ENCODE peak calls at places on chromosomes 6 and 20, in four cellular contexts. N is HepG2, W is tibial nerve, L is K562. E is an unnamed sample.

GRCh38 chr6:170187669-170188566 is 103.0 kb downstream of the DLL1 start:
- DNase-seq in N (no peak), W (peak; percentile 2), L (no peak), E (no peak)

GRCh38 chr20:51966296-51966971 is 164.1 kb upstream of the SALL4 start:
- DNase-seq in N (peak; percentile 84), W (peak; percentile 67), L (peak; percentile 53), E (peak; percentile 41)

GRCh38 chr6:2354138-2354491 is 108.7 kb upstream of the GMDS start:
- DNase-seq in N (no peak), W (no peak), L (no peak), E (no peak)

GRCh38 chr6:89297695-89298351 is 17.3 kb downstream of the GABRR2 start:
- DNase-seq in N (peak; percentile 47), W (peak; percentile 37), L (peak; percentile 62), E (peak; percentile 52)

GRCh38 chr6:34730006-34730405 is 27.3 kb upstream of the SNRPC start:
- DNase-seq in N (no peak), W (no peak), L (no peak), E (no peak)

GRCh38 chr6:3455121-3455489 is 1.7 kb downstream of the SLC22A23 start:
- DNase-seq in N (peak; percentile 45), W (no peak), L (peak; percentile 62), E (peak; percentile 55)

GRCh38 chr20:51749674-51750036 is 18.5 kb downstream of the ATP9A start:
- DNase-seq in N (no peak), W (no peak), L (no peak), E (no peak)

GRCh38 chr6:1554881-1555569 is 54.7 kb upstream of the FOXC1 start:
- DNase-seq in N (no peak), W (peak; percentile 75), L (no peak), E (peak; percentile 71)

GRCh38 chr20:11813106-11813890 is 104.4 kb upstream of the BTBD3 start:
- DNase-seq in N (no peak), W (no peak), L (no peak), E (no peak)

GRCh38 chr6:112717401-112717800 is 370.3 kb downstream of the RFPL4B start:
- DNase-seq in N (no peak), W (no peak), L (no peak), E (no peak)

GRCh38 chr6:1871936-1872335 is 262.2 kb downstream of the FOXC1 start:
- DNase-seq in N (no peak), W (no peak), L (no peak), E (no peak)

GRCh38 chr6:158848441-158848840 is 29.3 kb upstream of the EZR start:
- DNase-seq in N (no peak), W (no peak), L (no peak), E (no peak)

GRCh38 chr20:50695144-50695872 is 4.0 kb upstream of the RIPOR3 start:
- DNase-seq in N (no peak), W (peak; percentile 24), L (no peak), E (no peak)

GRCh38 chr6:105992315-105992961 is 93.7 kb upstream of the PRDM1 start:
- DNase-seq in N (peak; percentile 39), W (peak; percentile 73), L (peak; percentile 87), E (peak; percentile 92)

GRCh38 chr6:89350281-89351037 is 2.1 kb downstream of the UBE2J1 start:
- DNase-seq in N (no peak), W (no peak), L (no peak), E (no peak)

GRCh38 chr6:12289655-12290489 is at the start of gene EDN1:
- DNase-seq in N (peak; percentile 57), W (peak; percentile 60), L (peak; percentile 47), E (peak; percentile 85)

GRCh38 chr6:90184334-90185298 is 112.0 kb downstream of the BACH2 start:
- DNase-seq in N (no peak), W (no peak), L (peak; percentile 79), E (no peak)

GRCh38 chr6:158370805-158371204 is 58.5 kb downstream of the TULP4 start:
- DNase-seq in N (no peak), W (no peak), L (no peak), E (no peak)

GRCh38 chr20:42906120-42906519 is 283.6 kb downstream of the PTPRT start:
- DNase-seq in N (no peak), W (no peak), L (no peak), E (no peak)

GRCh38 chr20:24838551-24839530 is 110.2 kb upstream of the CST7 start:
- DNase-seq in N (no peak), W (no peak), L (no peak), E (no peak)

GRCh38 chr6:15870354-15871043 is 207.7 kb upstream of the DTNBP1 start:
- DNase-seq in N (no peak), W (peak; percentile 40), L (no peak), E (no peak)

GRCh38 chr6:73203098-73203497 is 22.2 kb downstream of the KHDC1L start:
- DNase-seq in N (no peak), W (no peak), L (no peak), E (no peak)

GRCh38 chr6:85392379-85392778 is 57.5 kb upstream of the NT5E start:
- DNase-seq in N (no peak), W (no peak), L (no peak), E (no peak)

GRCh38 chr6:85395746-85396145 is 54.1 kb upstream of the NT5E start:
- DNase-seq in N (no peak), W (no peak), L (no peak), E (no peak)

GRCh38 chr6:85396159-85396808 is 53.6 kb upstream of the NT5E start:
- DNase-seq in N (peak; percentile 56), W (no peak), L (no peak), E (no peak)

GRCh38 chr6:85390775-85391174 is 59.1 kb upstream of the NT5E start:
- DNase-seq in N (no peak), W (no peak), L (no peak), E (no peak)

GRCh38 chr6:85394853-85395538 is 54.9 kb upstream of the NT5E start:
- DNase-seq in N (no peak), W (no peak), L (no peak), E (no peak)
- TF ChIP-seq EP300 in N (no peak), W (no peak), L (no peak), E (no peak)

GRCh38 chr20:19975901-19976300 is 41.3 kb upstream of the NAA20 start:
- DNase-seq in N (no peak), W (no peak), L (no peak), E (no peak)

GRCh38 chr20:19975436-19975799 is 41.7 kb upstream of the NAA20 start:
- DNase-seq in N (no peak), W (no peak), L (no peak), E (no peak)

GRCh38 chr20:19976595-19977372 is 40.4 kb upstream of the NAA20 start:
- DNase-seq in N (peak; percentile 90), W (peak; percentile 46), L (no peak), E (no peak)

GRCh38 chr20:19973920-19974620 is 43.1 kb upstream of the NAA20 start:
- DNase-seq in N (no peak), W (peak; percentile 82), L (no peak), E (peak; percentile 50)

DNA sequence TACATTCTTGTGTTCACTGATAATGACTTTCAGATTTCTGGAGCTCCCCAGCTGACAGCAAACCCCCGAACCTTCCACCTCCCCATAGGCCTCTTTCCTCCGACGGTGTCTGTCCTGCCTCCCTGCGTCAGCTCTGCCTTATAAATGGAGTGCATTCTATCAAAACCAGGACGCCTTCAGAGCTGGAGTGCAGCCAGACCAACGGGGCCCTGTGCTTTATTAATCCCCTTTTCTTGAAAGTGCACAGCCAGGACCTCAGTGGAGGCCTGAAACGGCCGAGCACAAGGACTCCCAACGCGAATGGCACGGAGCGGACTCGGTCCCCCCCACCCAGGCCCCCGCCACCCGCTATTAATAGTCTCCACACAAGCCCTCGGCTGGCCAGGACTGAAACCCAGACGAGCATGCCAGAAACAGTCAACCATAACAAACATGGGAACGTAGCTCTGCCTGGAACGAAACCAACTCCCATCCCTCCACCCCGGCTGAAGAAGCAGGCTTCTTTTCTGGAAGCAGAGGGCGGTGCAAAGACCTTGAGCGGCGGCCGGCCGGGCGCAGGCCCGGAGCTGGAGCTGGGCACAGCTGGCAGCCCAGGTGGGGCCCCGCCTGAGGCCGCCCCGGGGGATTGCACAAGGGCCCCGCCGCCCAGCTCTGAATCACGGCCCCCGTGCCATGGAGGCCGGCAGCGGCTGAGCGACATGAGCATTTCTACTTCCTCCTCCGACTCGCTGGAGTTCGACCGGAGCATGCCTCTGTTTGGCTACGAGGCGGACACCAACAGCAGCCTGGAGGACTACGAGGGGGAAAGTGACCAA is 42.3 kb upstream of the NAA20 start:
- DNase-seq in N (no peak), W (peak; percentile 73), L (no peak), E (peak; percentile 63)
- TF ChIP-seq EP300 in N (no peak), W (peak; percentile 78), L (no peak), E (no peak)

GRCh38 chr6:43181621-43181941 is 415 bp upstream of the CUL9 start:
- DNase-seq in N (no peak), W (no peak), L (no peak), E (no peak)

GRCh38 chr6:43180985-43181384 is 1.0 kb upstream of the CUL9 start:
- DNase-seq in N (no peak), W (no peak), L (peak; percentile 61), E (no peak)

GRCh38 chr6:43183441-43183840 is 1.4 kb downstream of the CUL9 start:
- DNase-seq in N (no peak), W (no peak), L (peak; percentile 60), E (no peak)

GRCh38 chr6:43180058-43180457 is 1.9 kb upstream of the CUL9 start:
- DNase-seq in N (no peak), W (no peak), L (peak; percentile 34), E (no peak)

DNA sequence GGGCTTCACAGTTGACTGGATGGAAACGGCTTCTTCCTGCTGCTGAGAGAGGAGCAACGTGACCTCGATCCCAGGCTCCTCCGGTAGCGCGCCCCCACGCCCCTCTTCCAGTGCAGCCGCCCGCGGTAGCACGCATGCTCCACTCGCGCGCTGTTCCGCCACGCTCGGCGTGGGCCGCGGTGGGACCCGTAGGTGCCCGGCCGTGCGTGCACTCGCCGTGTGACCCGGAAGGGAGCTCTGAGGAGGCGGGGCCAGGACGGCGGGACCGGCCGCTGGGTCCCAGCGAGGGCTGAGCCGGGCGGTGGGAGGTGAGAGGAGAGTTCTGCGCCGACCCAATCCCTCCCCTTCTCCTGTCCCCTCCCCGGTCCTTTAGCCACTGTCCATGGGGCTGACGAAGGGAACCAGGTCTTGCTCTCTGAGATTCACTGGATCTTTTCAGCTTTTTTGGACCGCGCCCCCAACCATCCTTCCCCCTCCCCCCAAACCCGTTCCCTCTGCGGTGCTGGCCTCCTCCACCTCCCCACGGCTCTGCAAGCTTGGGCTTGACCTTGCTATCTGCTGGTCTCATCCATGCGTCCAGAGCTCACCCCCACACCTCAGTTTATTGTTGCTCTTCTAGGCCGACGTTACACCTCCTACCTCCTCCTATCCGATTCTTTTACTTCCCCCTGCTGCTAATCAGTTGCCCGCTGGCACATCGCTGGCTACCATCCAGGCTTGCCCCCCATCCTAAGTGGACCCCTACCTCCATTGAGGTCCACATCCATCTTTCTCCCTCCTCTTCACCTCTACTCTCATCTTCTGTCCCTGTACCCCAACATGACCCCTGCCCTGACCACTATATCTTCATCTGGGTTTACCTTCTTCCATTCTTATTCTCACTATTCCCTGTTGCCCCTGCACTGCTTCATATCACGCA is at the start of gene CUL9:
- DNase-seq in N (peak; percentile 60), W (peak; percentile 73), L (peak; percentile 94), E (peak; percentile 90)
- TF ChIP-seq EP300 in N (peak; percentile 59), W (peak; percentile 94), L (no peak), E (no peak)

GRCh38 chr20:1932971-1933370 is 37.8 kb downstream of the SIRPA start:
- DNase-seq in N (no peak), W (no peak), L (no peak), E (no peak)

GRCh38 chr20:1935696-1936366 is 40.6 kb downstream of the SIRPA start:
- DNase-seq in N (no peak), W (no peak), L (no peak), E (peak; percentile 50)

GRCh38 chr20:1934578-1935573 is 39.7 kb downstream of the SIRPA start:
- DNase-seq in N (no peak), W (peak; percentile 89), L (no peak), E (no peak)

GRCh38 chr20:1933465-1933870 is 38.3 kb downstream of the SIRPA start:
- DNase-seq in N (no peak), W (no peak), L (no peak), E (no peak)

GRCh38 chr20:1934162-1934561 is 39.0 kb downstream of the SIRPA start:
- DNase-seq in N (no peak), W (peak; percentile 55), L (no peak), E (no peak)
- TF ChIP-seq EP300 in N (no peak), W (no peak), L (no peak), E (no peak)

E was measured in transverse colon.